ENCODE peak calls at places on chromosome X, in four cellular contexts. Z is heart right ventricle, F is ovary, K is aorta. G is an unnamed sample. For H3K27me3, the result is how much of the 10 kb centered on the place peaks cover.

GRCh38 chrX:119455264-119455663 is 13.0 kb upstream of the SLC25A5 start:
- DNase-seq in Z (no peak), K (no peak), F (no peak), G (no peak)

GRCh38 chrX:53316121-53316859 is 34.9 kb upstream of the IQSEC2 start:
- DNase-seq in Z (no peak), F (no peak), K (no peak), G (no peak)

GRCh38 chrX:57367649-57368048 is 81.1 kb downstream of the FAAH2 start:
- DNase-seq in K (no peak), Z (no peak), F (no peak), G (no peak)

GRCh38 chrX:9738146-9738545 is 27.5 kb downstream of the GPR143 start:
- DNase-seq in Z (no peak), F (no peak), K (no peak), G (no peak)

GRCh38 chrX:22366166-22366702 is 93.5 kb downstream of the CBLL2 start:
- DNase-seq in K (no peak), Z (no peak), F (no peak), G (no peak)

GRCh38 chrX:23908219-23909003 is 605 bp downstream of the CXorf58 start:
- DNase-seq in F (no peak), K (no peak), Z (no peak), G (no peak)

GRCh38 chrX:114924423-114924822 is 93.0 kb downstream of the IL13RA2 start:
- DNase-seq in Z (no peak), K (no peak), F (no peak), G (no peak)

GRCh38 chrX:45208121-45208856 is 7.6 kb upstream of the DIPK2B start:
- DNase-seq in Z (no peak), K (no peak), F (no peak), G (no peak)

GRCh38 chrX:150361070-150361776 is 1.9 kb upstream of the MAMLD1 start:
- DNase-seq in Z (peak), F (peak), K (no peak), G (no peak)

GRCh38 chrX:44061940-44062339 is 88.8 kb upstream of the NDP start:
- DNase-seq in F (no peak), K (no peak), Z (no peak), G (no peak)

GRCh38 chrX:44223150-44223549 is 120.3 kb downstream of the EFHC2 start:
- DNase-seq in Z (no peak), F (peak), K (no peak), G (no peak)

GRCh38 chrX:10282490-10282889 is 125.7 kb downstream of the CLCN4 start:
- DNase-seq in Z (no peak), K (no peak), F (no peak), G (no peak)

GRCh38 chrX:48478806-48479205 is 2.8 kb downstream of the FTSJ1 start:
- DNase-seq in Z (no peak), F (no peak), K (no peak), G (no peak)

GRCh38 chrX:75623535-75623934 is 100.7 kb upstream of the ZDHHC15 start:
- DNase-seq in K (no peak), F (no peak), Z (no peak), G (no peak)

GRCh38 chrX:107576392-107576791 is 51.9 kb upstream of the PRPS1 start:
- DNase-seq in F (no peak), K (no peak), Z (no peak), G (no peak)

GRCh38 chrX:123171781-123172180 is 12.3 kb upstream of the GRIA3 start:
- DNase-seq in K (no peak), Z (no peak), F (no peak), G (no peak)

GRCh38 chrX:75086731-75087195 is 69.3 kb downstream of the ABCB7 start:
- DNase-seq in F (no peak), Z (no peak), K (no peak), G (no peak)

GRCh38 chrX:155148724-155149537 is 67.3 kb upstream of the VBP1 start:
- DNase-seq in Z (no peak), K (no peak), F (no peak), G (no peak)

GRCh38 chrX:357693-358471 is 28.8 kb downstream of the PPP2R3B start:
- DNase-seq in K (peak), Z (no peak), F (no peak), G (no peak)

GRCh38 chrX:17580529-17581155 is 156.7 kb upstream of the SCML1 start:
- DNase-seq in K (no peak), Z (no peak), F (no peak), G (no peak)

GRCh38 chrX:131818297-131818936 is 204.7 kb upstream of the STK26 start:
- DNase-seq in F (no peak), Z (no peak), K (no peak), G (no peak)

GRCh38 chrX:8946488-8947050 is 87.4 kb downstream of the FAM9B start:
- DNase-seq in Z (no peak), K (no peak), F (no peak), G (no peak)

GRCh38 chrX:68710870-68711576 is 63.6 kb downstream of the STARD8 start:
- DNase-seq in F (no peak), K (no peak), Z (no peak), G (no peak)

GRCh38 chrX:115372026-115372610 is 82.6 kb downstream of the LUZP4 start:
- DNase-seq in Z (no peak), K (no peak), F (no peak), G (no peak)

GRCh38 chrX:140799216-140799615 is 89.7 kb downstream of the LINC00632 start:
- DNase-seq in K (no peak), F (no peak), Z (no peak), G (no peak)

DNA sequence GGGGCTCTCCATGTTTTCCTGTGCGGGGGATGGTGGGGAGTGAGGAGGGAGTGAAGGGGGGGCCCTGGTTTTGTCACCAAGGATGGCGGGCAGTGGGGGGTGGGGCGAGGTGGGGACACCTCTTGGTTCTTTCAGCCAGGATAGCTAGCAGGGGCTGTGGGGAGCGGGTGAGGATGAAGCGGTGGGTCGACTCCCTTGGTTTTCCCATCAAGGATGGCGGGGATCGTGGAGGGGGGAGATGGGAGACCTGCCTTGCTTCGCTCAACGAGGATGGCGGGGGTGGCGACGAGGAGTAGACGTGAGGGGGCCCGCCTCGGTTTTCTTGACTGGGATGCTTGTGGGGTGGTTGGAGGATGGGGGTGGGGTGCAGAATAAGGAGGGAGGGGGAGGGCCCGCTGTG is 633 bp downstream of the FHL1 start:
- DNase-seq in Z (peak), K (peak), F (peak), G (no peak)
- H3K4me3 ChIP-seq in Z (peak), K (peak), F (peak), G (peak)

GRCh38 chrX:137044893-137045292 is 11.1 kb upstream of the GPR101 start:
- DNase-seq in K (no peak), Z (no peak), F (no peak), G (no peak)
- H3K27me3 ChIP-seq in K (under half), Z (under half), F (under half), G (under half)

GRCh38 chrX:31355206-31355955 is 283.5 kb upstream of the FTHL17 start:
- DNase-seq in K (no peak), F (no peak), Z (no peak), G (no peak)
- H3K4me3 ChIP-seq in K (no peak), F (no peak), Z (no peak), G (no peak)

GRCh38 chrX:137428251-137428661 is 137.7 kb upstream of the ZIC3 start:
- DNase-seq in F (no peak), Z (no peak), K (no peak), G (no peak)
- H3K27me3 ChIP-seq in F (under half), Z (half or more), K (under half), G (under half)

GRCh38 chrX:133640161-133641015 is 225.1 kb upstream of the GPC4 start:
- DNase-seq in Z (no peak), F (no peak), K (no peak), G (no peak)
- H3K4me3 ChIP-seq in Z (no peak), F (no peak), K (no peak), G (no peak)

GRCh38 chrX:19581786-19582185 is 66.5 kb upstream of the MAP3K15 start:
- DNase-seq in K (no peak), F (no peak), Z (no peak), G (no peak)

GRCh38 chrX:19578956-19579355 is 63.6 kb upstream of the MAP3K15 start:
- DNase-seq in Z (peak), K (no peak), F (no peak), G (no peak)

GRCh38 chrX:19579485-19579884 is 64.2 kb upstream of the MAP3K15 start:
- DNase-seq in Z (no peak), F (no peak), K (no peak), G (no peak)

GRCh38 chrX:19576742-19577141 is 61.4 kb upstream of the MAP3K15 start:
- DNase-seq in K (no peak), Z (no peak), F (no peak), G (no peak)

DNA sequence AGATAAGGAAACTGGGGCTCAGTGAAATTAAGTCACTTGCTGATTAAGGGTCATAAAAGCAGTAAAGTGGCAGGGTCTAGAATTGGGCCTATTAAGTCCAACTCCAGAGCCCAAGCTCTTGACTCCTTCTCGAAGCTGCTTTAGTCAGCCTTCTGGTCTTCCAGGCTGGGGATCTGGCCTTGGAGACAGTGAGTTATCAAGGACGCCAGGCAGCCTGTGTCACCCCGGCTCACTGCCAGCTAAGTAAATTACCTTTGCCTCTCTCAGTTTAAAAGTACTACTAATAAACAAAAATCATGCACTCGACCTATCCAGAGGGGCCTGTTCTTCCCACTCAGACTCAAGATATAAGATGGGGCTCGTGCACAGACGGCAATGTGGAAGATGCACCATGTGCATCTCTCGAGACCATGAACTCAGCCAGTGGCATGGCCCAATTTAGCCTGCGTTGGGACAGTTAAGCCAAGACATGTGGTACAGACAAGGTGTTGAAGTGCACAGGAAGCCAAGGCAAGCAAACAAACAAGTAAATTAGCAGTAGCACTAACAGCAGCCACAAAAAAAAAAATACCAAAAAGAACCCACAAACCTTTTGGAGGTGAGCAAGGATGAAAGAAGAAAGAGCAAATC is 62.0 kb upstream of the MAP3K15 start:
- DNase-seq in F (no peak), K (no peak), Z (no peak), G (no peak)
- H3K27me3 ChIP-seq in F (under half), K (under half), Z (under half), G (under half)

GRCh38 chrX:104134583-104135261 is 22.1 kb downstream of the SLC25A53 start:
- DNase-seq in Z (no peak), K (no peak), F (no peak), G (no peak)

GRCh38 chrX:104137496-104137895 is 19.3 kb downstream of the SLC25A53 start:
- DNase-seq in Z (no peak), K (no peak), F (no peak), G (no peak)

GRCh38 chrX:104141087-104141760 is 15.6 kb downstream of the SLC25A53 start:
- DNase-seq in Z (no peak), K (no peak), F (no peak), G (no peak)

GRCh38 chrX:104135677-104136076 is 21.1 kb downstream of the SLC25A53 start:
- DNase-seq in Z (no peak), F (no peak), K (no peak), G (no peak)

DNA sequence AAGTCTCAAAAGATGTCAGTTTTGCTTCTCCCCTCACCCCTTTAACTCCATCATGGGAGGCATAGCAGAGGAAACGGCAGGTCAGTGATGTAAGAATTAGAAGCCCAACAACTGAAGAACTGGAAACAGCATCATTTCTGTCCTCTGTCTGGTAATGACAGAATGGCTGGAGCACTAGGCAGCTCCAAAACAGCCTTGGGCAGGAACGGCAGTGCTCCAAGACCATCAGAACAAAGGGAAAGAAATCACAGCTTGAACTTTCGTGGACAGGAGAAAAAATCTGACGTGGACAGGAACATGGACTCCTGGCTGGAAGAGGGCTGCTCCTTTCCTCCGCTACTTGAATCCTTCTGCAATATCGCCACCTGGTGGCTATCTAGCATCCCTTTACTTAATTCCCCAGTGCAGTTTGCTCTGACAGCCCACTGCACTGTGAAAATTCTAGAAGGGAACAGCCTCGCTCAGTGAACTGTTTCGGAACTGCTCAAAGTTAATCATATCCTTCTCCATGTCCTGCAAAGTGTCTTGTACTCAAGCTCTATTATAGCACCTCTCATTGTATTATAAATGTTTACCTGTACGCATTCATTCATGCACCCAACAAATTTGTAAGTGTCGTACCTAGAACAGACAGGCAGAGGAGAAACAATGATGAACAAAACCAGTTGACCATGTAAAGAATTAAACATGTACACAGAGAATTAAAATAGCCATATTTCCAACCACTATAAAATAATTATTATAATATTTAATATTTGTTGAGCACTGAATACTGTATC is 20.4 kb downstream of the SLC25A53 start:
- DNase-seq in K (peak), F (peak), Z (no peak), G (no peak)
- H3K4me3 ChIP-seq in K (peak), F (peak), Z (no peak), G (peak)

GRCh38 chrX:132955710-132956109 is 2.7 kb downstream of the HS6ST2 start:
- DNase-seq in Z (no peak), F (peak), K (no peak), G (no peak)
- H3K27me3 ChIP-seq in Z (under half), F (under half), K (under half), G (under half)